ENCODE peak calls at places on chromosomes 1 and 21, in ten cellular contexts. A, E, W, H, R, Q, N, Z, G and P are unnamed samples.

GRCh38 chr1:227368009-227368408 is 49.7 kb upstream of the CDC42BPA start:
- DNase-seq in A (no peak), E (no peak), W (no peak), H (no peak), R (no peak), Q (no peak), N (no peak), Z (no peak), G (no peak), P (no peak)

GRCh38 chr1:211566431-211567025 is 12.4 kb downstream of the SLC30A1 start:
- DNase-seq in A (no peak), E (no peak), W (no peak), H (peak), R (no peak), Q (no peak), N (no peak), Z (no peak), G (no peak), P (no peak)

GRCh38 chr1:231508497-231508896 is 20.0 kb upstream of the TSNAX start:
- DNase-seq in A (no peak), E (peak), W (no peak), H (no peak), R (no peak), Q (no peak), N (no peak), Z (no peak), G (no peak), P (no peak)

GRCh38 chr1:100538935-100539835 is 1.2 kb downstream of the GPR88 start:
- DNase-seq in A (no peak), E (peak), W (peak), H (no peak), R (no peak), Q (peak), N (peak), Z (peak), G (no peak), P (no peak)

GRCh38 chr1:30618335-30618747 is 105.0 kb downstream of the MATN1 start:
- DNase-seq in A (no peak), E (no peak), W (peak), H (no peak), R (peak), Q (no peak), N (peak), Z (peak), G (no peak), P (peak)

GRCh38 chr1:45380125-45380524 is 39.9 kb upstream of the MUTYH start:
- DNase-seq in A (no peak), E (no peak), W (no peak), H (no peak), R (no peak), Q (no peak), N (no peak), Z (no peak), G (no peak), P (no peak)

GRCh38 chr1:206911064-206911663 is 10.6 kb downstream of the FCMR start:
- DNase-seq in A (peak), E (peak), W (peak), H (no peak), R (peak), Q (no peak), N (peak), Z (peak), G (peak), P (peak)

GRCh38 chr1:161792740-161793139 is 26.6 kb downstream of the ATF6 start:
- DNase-seq in A (peak), E (peak), W (peak), H (peak), R (peak), Q (no peak), N (peak), Z (peak), G (no peak), P (peak)

GRCh38 chr1:23385119-23385621 is 15.5 kb upstream of the ZNF436 start:
- DNase-seq in A (no peak), E (peak), W (peak), H (no peak), R (peak), Q (no peak), N (peak), Z (no peak), G (no peak), P (no peak)

DNA sequence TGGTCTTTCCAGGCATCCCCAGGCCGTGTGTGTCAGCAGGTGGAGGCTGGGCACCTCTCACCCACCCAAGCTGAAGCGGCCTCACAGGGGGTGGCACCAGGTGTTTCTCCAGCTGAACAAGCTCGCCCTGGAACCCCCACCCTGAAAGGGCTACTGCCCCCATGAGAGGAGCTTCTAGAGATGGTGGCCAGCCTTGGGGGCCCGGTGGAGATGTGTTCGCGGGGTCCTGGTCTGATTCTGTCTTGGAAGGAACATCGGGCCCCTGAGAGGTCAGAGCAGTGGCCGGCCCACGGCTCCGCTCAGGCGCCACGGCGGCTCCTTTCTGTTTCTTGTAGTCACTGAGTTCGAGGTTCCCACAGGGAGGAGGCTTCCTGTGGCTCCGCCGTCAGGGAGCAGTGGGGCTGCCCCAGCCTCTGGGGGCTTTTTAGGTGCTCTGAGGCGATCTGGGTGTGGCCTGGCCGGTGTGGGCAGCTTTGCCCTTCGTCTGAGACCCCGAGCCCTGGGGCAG is 46.9 kb downstream of the SKI start:
- DNase-seq in A (no peak), E (no peak), W (no peak), H (no peak), R (no peak), Q (no peak), N (no peak), Z (no peak), G (no peak), P (no peak)
- H3K27ac ChIP-seq in A (no peak), E (peak), W (peak), H (no peak), R (no peak), Q (no peak), N (no peak), Z (no peak), G (peak), P (no peak)

GRCh38 chr1:21565285-21565684 is 56.1 kb downstream of the ALPL start:
- DNase-seq in A (no peak), E (no peak), W (no peak), H (no peak), R (no peak), Q (no peak), N (no peak), Z (no peak), G (no peak), P (no peak)
- H3K4me2 ChIP-seq in A (no peak), E (no peak), W (no peak), H (no peak), R (no peak), Q (no peak), N (no peak), Z (no peak), G (no peak), P (no peak)

DNA sequence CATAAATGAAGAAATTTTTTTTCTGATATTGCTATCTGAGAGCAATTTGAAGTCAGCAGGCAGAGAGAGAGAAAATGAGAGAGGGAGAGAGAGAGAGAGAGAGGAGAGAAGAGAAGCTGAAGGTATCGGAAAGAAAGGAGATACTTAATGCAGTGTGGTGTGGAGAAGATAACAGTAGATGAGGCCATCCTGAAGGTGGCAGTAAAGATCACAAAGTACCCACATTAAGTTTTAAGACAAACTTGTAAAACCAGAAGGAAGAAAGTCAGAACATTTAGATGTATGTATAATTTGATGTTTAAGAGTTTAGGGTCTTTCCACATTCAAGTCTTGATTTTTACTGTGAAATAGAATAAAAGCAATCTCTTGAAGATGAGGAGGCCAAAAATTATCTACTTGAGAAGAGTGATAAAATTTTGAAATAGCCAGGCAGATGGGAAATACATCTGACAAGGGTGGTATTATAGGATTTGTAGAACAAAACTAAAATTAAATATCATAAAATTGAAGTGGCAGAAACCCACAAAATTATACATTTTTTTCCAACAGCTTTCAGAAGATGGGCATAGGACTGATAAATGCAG is 1753.4 kb downstream of the MRPL39 start:
- DNase-seq in A (no peak), E (peak), W (peak), H (no peak), R (no peak), Q (no peak), N (no peak), Z (peak), G (peak), P (no peak)
- TF ChIP-seq CTCF in A (no peak), E (peak), W (no peak), H (peak), R (peak), Q (peak), N (no peak), Z (peak), G (peak), P (peak)

GRCh38 chr1:110672001-110672752 is 2.6 kb downstream of the KCNA3 start:
- DNase-seq in A (no peak), E (peak), W (no peak), H (no peak), R (no peak), Q (peak), N (no peak), Z (no peak), G (peak), P (no peak)
- H3K27ac ChIP-seq in A (no peak), E (no peak), W (peak), H (peak), R (no peak), Q (no peak), N (no peak), Z (no peak), G (peak), P (no peak)

DNA sequence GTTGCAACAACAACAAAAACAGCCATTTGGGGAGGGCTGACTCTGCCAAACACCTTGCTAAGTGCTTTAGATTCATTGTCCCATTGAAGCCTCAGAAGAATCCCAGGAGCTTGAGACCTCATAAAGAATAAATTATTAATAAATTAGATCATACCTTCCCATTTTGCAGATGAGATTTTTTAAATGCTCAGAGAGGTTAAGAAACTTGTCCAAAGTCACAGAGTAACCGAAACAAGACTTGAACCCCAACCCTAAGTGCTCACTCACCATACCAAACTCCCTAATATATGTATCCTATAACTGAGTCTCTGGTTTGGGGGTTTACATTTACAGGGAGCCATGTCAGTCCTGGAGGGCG is 3.6 kb downstream of the CRYBG2 start:
- DNase-seq in A (no peak), E (no peak), W (no peak), H (no peak), R (no peak), Q (no peak), N (no peak), Z (no peak), G (no peak), P (no peak)
- H3K4me2 ChIP-seq in A (peak), E (no peak), W (no peak), H (no peak), R (peak), Q (no peak), N (no peak), Z (peak), G (no peak), P (peak)

GRCh38 chr21:34800797-34801518 is 132.2 kb downstream of the CLIC6 start:
- DNase-seq in A (peak), E (peak), W (peak), H (no peak), R (peak), Q (no peak), N (peak), Z (no peak), G (no peak), P (no peak)

GRCh38 chr21:34799092-34799491 is 130.3 kb downstream of the CLIC6 start:
- DNase-seq in A (no peak), E (no peak), W (no peak), H (no peak), R (no peak), Q (no peak), N (no peak), Z (no peak), G (no peak), P (no peak)

GRCh38 chr21:34803792-34804440 is 135.1 kb downstream of the CLIC6 start:
- DNase-seq in A (no peak), E (no peak), W (no peak), H (no peak), R (no peak), Q (no peak), N (no peak), Z (no peak), G (no peak), P (no peak)

GRCh38 chr21:34802180-34802899 is 133.5 kb downstream of the CLIC6 start:
- DNase-seq in A (no peak), E (no peak), W (no peak), H (no peak), R (no peak), Q (no peak), N (peak), Z (no peak), G (no peak), P (no peak)

DNA sequence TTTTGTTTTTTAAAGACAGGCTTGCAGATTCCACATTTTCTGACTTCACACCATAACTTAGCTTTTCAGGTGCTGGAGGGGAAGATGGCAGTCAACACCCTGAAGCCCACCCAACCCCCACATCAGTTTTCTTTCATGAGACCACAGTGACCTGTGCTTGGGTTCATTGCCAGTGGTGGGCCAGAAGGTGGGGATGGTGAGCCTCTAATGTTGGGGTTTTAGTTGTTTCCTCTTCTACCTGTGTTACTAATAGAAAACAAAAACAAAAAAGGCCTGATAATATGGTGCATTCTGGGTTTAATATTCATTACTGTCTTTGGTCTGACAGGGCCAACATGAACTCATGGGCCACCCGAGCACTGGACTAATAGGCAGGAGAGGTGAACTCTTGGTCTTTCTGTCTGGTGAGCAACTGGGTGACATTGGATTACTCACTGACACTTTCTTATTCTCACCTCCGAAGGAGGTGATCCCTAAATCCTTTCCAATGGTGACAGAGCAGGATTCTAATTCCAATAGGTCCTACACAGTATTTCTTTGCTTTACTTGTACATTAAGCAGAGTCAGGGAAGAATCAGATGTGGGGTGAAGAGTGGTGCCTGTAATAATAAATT is 132.8 kb downstream of the CLIC6 start:
- DNase-seq in A (peak), E (no peak), W (no peak), H (no peak), R (no peak), Q (peak), N (no peak), Z (peak), G (no peak), P (no peak)
- TF ChIP-seq CTCF in A (peak), E (peak), W (peak), H (peak), R (peak), Q (peak), N (no peak), Z (peak), G (peak), P (peak)

GRCh38 chr1:76770979-76771378 is 96.3 kb upstream of the ST6GALNAC5 start:
- DNase-seq in A (no peak), E (no peak), W (no peak), H (no peak), R (no peak), Q (no peak), N (no peak), Z (no peak), G (no peak), P (no peak)
- H3K27ac ChIP-seq in A (no peak), E (no peak), W (no peak), H (no peak), R (no peak), Q (no peak), N (no peak), Z (no peak), G (no peak), P (no peak)

DNA sequence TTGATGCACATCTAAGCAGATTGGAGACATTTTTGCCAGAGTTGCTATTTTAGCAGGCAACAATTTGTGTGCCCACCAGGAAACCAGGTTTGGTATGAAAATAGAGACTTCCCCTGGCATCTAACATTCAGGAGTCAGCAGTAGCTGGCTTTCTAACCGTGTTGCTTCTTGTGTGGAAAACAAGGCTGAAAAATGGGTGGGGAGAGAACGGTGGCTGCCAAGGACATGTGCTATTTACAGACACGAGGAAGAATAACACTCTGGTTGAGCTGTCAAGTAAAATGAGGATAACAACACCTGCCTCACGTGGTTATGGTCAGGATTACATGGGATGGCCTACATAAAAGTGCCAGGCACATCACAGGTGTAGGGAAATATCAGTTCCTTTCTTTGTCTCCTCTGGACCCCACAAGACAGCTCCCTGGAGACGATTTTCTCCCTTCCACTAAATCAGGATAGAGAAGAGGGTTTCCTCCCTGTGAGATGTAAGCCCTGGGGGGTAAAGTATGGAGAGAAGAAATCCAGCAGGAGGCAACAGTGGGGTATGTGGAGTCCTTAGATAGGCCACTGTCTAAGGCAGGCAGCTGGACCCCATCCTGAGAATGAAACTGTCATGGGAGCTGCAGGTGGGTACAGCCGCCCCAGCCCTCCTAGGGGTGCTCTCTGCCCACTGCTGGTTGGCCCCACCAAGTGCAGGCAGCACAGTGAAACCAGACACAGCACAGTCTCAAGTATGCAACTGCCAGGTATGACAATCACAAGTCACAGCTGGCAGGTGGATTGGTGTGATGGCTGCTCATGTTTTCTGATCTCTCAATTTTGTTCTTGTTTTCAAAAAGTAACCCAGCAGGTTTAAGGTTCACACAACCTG is 80.3 kb downstream of the TENT5C start:
- DNase-seq in A (no peak), E (no peak), W (no peak), H (no peak), R (no peak), Q (no peak), N (no peak), Z (no peak), G (peak), P (no peak)
- H3K4me2 ChIP-seq in A (peak), E (no peak), W (no peak), H (no peak), R (peak), Q (no peak), N (no peak), Z (no peak), G (no peak), P (peak)